ENCODE peak calls at places on chromosome 18, in nine cellular contexts. One of them, this sample, is unnamed.

GRCh38 chr18:24947521-24948305 is 404.3 kb downstream of the ZNF521 start:
- DNase-seq in HFFc6: no peak
- DNase-seq in amniotic stem cell: no peak
- DNase-seq in KBM-7: no peak
- DNase-seq in nephron progenitor cell: no peak
- DNase-seq in activated T-cell treated with anti-CD3 and anti-CD28 coated beads for 4 hours: no peak
- DNase-seq in psoas muscle: no peak
- DNase-seq in AML-193: no peak
- DNase-seq in upper lobe of right lung: no peak
- DNase-seq in this sample: no peak

GRCh38 chr18:26279428-26279827 is 53.2 kb downstream of the TAF4B start:
- DNase-seq in HFFc6: no peak
- DNase-seq in amniotic stem cell: no peak
- DNase-seq in KBM-7: no peak
- DNase-seq in nephron progenitor cell: no peak
- DNase-seq in activated T-cell treated with anti-CD3 and anti-CD28 coated beads for 4 hours: no peak
- DNase-seq in psoas muscle: no peak
- DNase-seq in AML-193: no peak
- DNase-seq in upper lobe of right lung: no peak
- DNase-seq in this sample: no peak

GRCh38 chr18:49207373-49207772 is 253.1 kb downstream of the DYM start:
- DNase-seq in HFFc6: peak; percentile 45
- DNase-seq in amniotic stem cell: no peak
- DNase-seq in KBM-7: no peak
- DNase-seq in nephron progenitor cell: no peak
- DNase-seq in activated T-cell treated with anti-CD3 and anti-CD28 coated beads for 4 hours: no peak
- DNase-seq in psoas muscle: no peak
- DNase-seq in AML-193: no peak
- DNase-seq in upper lobe of right lung: no peak
- DNase-seq in this sample: peak; percentile 25

GRCh38 chr18:248053-248452 is 19.8 kb downstream of the THOC1 start:
- DNase-seq in HFFc6: no peak
- DNase-seq in amniotic stem cell: no peak
- DNase-seq in KBM-7: no peak
- DNase-seq in nephron progenitor cell: no peak
- DNase-seq in activated T-cell treated with anti-CD3 and anti-CD28 coated beads for 4 hours: no peak
- DNase-seq in psoas muscle: no peak
- DNase-seq in AML-193: no peak
- DNase-seq in upper lobe of right lung: no peak
- DNase-seq in this sample: no peak

GRCh38 chr18:11994346-11994707 is 13.0 kb downstream of the IMPA2 start:
- DNase-seq in HFFc6: peak; percentile 67
- DNase-seq in amniotic stem cell: no peak
- DNase-seq in KBM-7: no peak
- DNase-seq in nephron progenitor cell: no peak
- DNase-seq in activated T-cell treated with anti-CD3 and anti-CD28 coated beads for 4 hours: no peak
- DNase-seq in psoas muscle: peak; percentile 69
- DNase-seq in AML-193: no peak
- DNase-seq in upper lobe of right lung: no peak
- DNase-seq in this sample: peak; percentile 50

GRCh38 chr18:77206676-77207370 is 42.8 kb upstream of the GALR1 start:
- DNase-seq in HFFc6: peak; percentile 19
- DNase-seq in amniotic stem cell: no peak
- DNase-seq in KBM-7: no peak
- DNase-seq in nephron progenitor cell: no peak
- DNase-seq in activated T-cell treated with anti-CD3 and anti-CD28 coated beads for 4 hours: no peak
- DNase-seq in psoas muscle: peak; percentile 74
- DNase-seq in AML-193: no peak
- DNase-seq in upper lobe of right lung: no peak
- DNase-seq in this sample: no peak

GRCh38 chr18:38718365-38718901 is 1152.8 kb upstream of the CELF4 start:
- DNase-seq in HFFc6: no peak
- DNase-seq in amniotic stem cell: no peak
- DNase-seq in KBM-7: no peak
- DNase-seq in nephron progenitor cell: no peak
- DNase-seq in activated T-cell treated with anti-CD3 and anti-CD28 coated beads for 4 hours: no peak
- DNase-seq in psoas muscle: no peak
- DNase-seq in AML-193: no peak
- DNase-seq in upper lobe of right lung: no peak
- DNase-seq in this sample: no peak

GRCh38 chr18:8779251-8779650 is 73.9 kb downstream of the MTCL1 start:
- DNase-seq in HFFc6: no peak
- DNase-seq in amniotic stem cell: no peak
- DNase-seq in KBM-7: no peak
- DNase-seq in nephron progenitor cell: no peak
- DNase-seq in activated T-cell treated with anti-CD3 and anti-CD28 coated beads for 4 hours: no peak
- DNase-seq in psoas muscle: no peak
- DNase-seq in AML-193: no peak
- DNase-seq in upper lobe of right lung: no peak
- DNase-seq in this sample: no peak

GRCh38 chr18:56453576-56453975 is 184.8 kb downstream of the TXNL1 start:
- DNase-seq in HFFc6: no peak
- DNase-seq in amniotic stem cell: no peak
- DNase-seq in KBM-7: no peak
- DNase-seq in nephron progenitor cell: no peak
- DNase-seq in activated T-cell treated with anti-CD3 and anti-CD28 coated beads for 4 hours: no peak
- DNase-seq in psoas muscle: no peak
- DNase-seq in AML-193: no peak
- DNase-seq in upper lobe of right lung: no peak
- DNase-seq in this sample: no peak

GRCh38 chr18:13289501-13290205 is 71.1 kb downstream of the LDLRAD4 start:
- DNase-seq in HFFc6: no peak
- DNase-seq in amniotic stem cell: no peak
- DNase-seq in KBM-7: no peak
- DNase-seq in nephron progenitor cell: no peak
- DNase-seq in activated T-cell treated with anti-CD3 and anti-CD28 coated beads for 4 hours: no peak
- DNase-seq in psoas muscle: peak; percentile 39
- DNase-seq in AML-193: no peak
- DNase-seq in upper lobe of right lung: peak; percentile 20
- DNase-seq in this sample: no peak

GRCh38 chr18:25350561-25351201 is 1.3 kb downstream of the ZNF521 start:
- DNase-seq in HFFc6: peak; percentile 10
- DNase-seq in amniotic stem cell: peak; percentile 13
- DNase-seq in KBM-7: peak; percentile 71
- DNase-seq in nephron progenitor cell: peak; percentile 68
- DNase-seq in activated T-cell treated with anti-CD3 and anti-CD28 coated beads for 4 hours: no peak
- DNase-seq in psoas muscle: peak; percentile 66
- DNase-seq in AML-193: no peak
- DNase-seq in upper lobe of right lung: no peak
- DNase-seq in this sample: no peak

This sample was measured in H54.